ENCODE peak calls at places on chromosomes 6 and 20, in five cellular contexts. O is GM23338, L is A549, U is neural progenitor cell, X is mucosa of descending colon. Y is an unnamed sample. For H3K4me1, the result is how much of the 10 kb centered on the place peaks cover.

GRCh38 chr6:94658929-94659328 is 918.4 kb upstream of the MANEA start:
- DNase-seq in O (no peak), L (no peak), U (no peak), X (no peak), Y (no peak)

GRCh38 chr6:77454386-77454785 is 8.9 kb downstream of the HTR1B start:
- DNase-seq in O (no peak), L (no peak), U (no peak), X (no peak), Y (no peak)

GRCh38 chr6:126529605-126530004 is 189.7 kb downstream of the CENPW start:
- DNase-seq in O (no peak), L (peak), U (no peak), X (no peak), Y (no peak)

GRCh38 chr6:235763-236360 is 56.4 kb upstream of the DUSP22 start:
- DNase-seq in O (peak), L (no peak), U (peak), X (no peak), Y (no peak)

GRCh38 chr20:44736170-44737021 is 9.3 kb upstream of the KCNK15 start:
- DNase-seq in O (peak), L (peak), U (peak), X (no peak), Y (peak)

GRCh38 chr6:26043389-26044139 is 43.7 kb upstream of the HFE start:
- DNase-seq in O (peak), L (peak), U (no peak), X (peak), Y (peak)

GRCh38 chr6:105402090-105402980 is 547 bp downstream of the PREP start:
- DNase-seq in O (peak), L (peak), U (peak), X (no peak), Y (no peak)

GRCh38 chr6:33113720-33114119 is 37.9 kb downstream of the HLA-DPB1 start:
- DNase-seq in O (no peak), L (no peak), U (no peak), X (no peak), Y (no peak)

GRCh38 chr6:100175814-100176275 is 181.8 kb upstream of the MCHR2 start:
- DNase-seq in O (no peak), L (peak), U (no peak), X (no peak), Y (peak)

GRCh38 chr6:32954983-32955802 is 2.3 kb upstream of the HLA-DMA start:
- DNase-seq in O (peak), L (peak), U (peak), X (no peak), Y (peak)

GRCh38 chr6:65299236-65299635 is 407.8 kb downstream of the EYS start:
- DNase-seq in O (no peak), L (no peak), U (no peak), X (no peak), Y (no peak)

GRCh38 chr6:16239090-16239797 is 857 bp downstream of the GMPR start:
- DNase-seq in O (peak), L (no peak), U (peak), X (peak), Y (peak)

GRCh38 chr6:85049282-85049681 is 284.9 kb upstream of the TBX18 start:
- DNase-seq in O (no peak), L (no peak), U (no peak), X (no peak), Y (no peak)

GRCh38 chr20:5658897-5659296 is 91.3 kb upstream of the SHLD1 start:
- DNase-seq in O (peak), L (peak), U (no peak), X (no peak), Y (peak)

DNA sequence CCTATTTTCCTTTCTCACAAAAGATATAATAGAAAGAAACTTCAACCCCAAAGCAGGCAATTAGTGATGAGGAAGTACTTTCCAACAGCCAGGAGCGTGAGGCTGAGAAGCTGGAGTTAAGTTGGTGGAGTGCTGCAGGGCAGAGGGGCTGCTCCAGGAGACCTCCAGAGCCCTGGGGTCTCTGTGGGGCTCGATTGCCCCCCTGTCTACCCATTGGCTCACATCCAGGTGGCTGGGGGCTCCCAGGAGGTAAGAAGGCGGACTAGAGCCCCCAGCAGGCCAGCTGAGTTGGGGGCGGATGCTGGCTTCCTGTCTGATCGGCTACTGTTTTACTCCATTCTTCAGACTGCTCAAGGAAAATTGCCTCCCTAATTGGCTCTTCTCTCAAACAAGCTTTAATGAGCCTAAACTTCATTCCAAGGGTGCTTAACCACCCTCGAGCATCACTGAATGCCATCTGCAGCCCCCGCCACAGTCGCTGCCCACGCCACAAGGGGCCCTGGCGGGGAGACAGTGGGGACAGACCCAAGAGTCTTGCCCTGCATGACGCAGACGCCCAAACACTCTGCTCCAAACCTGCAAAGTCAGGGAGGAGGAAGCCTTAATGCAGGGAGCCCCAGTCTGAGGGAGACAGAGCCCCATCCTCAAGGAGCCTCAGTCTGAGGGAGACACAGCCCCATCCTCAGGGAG is 78.6 kb downstream of the MDGA1 start:
- DNase-seq in O (no peak), L (no peak), U (peak), X (no peak), Y (no peak)
- H3K4me1 ChIP-seq in O (under half), L (under half), U (under half), X (under half), Y (under half)

GRCh38 chr20:58656825-58657224 is 5.7 kb downstream of the STX16 start:
- DNase-seq in O (no peak), L (no peak), U (no peak), X (no peak), Y (no peak)
- H3K4me1 ChIP-seq in O (half or more), L (under half), U (half or more), X (under half), Y (under half)

GRCh38 chr20:366719-367485 is 13.7 kb upstream of the TRIB3 start:
- DNase-seq in O (no peak), L (no peak), U (no peak), X (no peak), Y (no peak)

GRCh38 chr20:368915-369314 is 11.6 kb upstream of the TRIB3 start:
- DNase-seq in O (no peak), L (no peak), U (no peak), X (no peak), Y (no peak)

GRCh38 chr20:364905-365794 is 15.4 kb upstream of the TRIB3 start:
- DNase-seq in O (peak), L (peak), U (no peak), X (no peak), Y (no peak)

GRCh38 chr20:366042-366718 is 14.4 kb upstream of the TRIB3 start:
- DNase-seq in O (no peak), L (no peak), U (no peak), X (no peak), Y (peak)

DNA sequence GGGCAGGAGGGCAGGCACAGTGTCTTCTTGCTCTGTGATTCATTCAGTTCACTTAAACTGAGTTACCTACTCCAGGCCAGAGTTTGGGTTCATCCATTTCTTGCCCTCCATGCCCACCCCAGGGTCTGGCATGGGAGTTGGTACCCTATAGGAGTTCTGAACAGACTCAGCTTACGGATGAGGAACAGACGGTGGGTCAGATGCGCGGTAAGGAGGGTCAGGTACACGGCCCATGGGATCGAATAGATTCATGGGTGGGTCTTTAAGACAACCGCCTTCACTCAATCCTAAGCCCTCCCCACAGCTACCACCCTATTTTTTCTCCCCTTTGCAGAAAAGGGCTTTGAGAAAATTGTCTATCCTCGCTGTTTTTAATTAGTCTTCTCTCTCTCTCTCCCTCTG is 13.1 kb upstream of the TRIB3 start:
- DNase-seq in O (no peak), L (no peak), U (no peak), X (no peak), Y (no peak)
- H3K4me1 ChIP-seq in O (under half), L (half or more), U (under half), X (under half), Y (half or more)

GRCh38 chr20:31674895-31675827 is 37.4 kb downstream of the COX4I2 start:
- DNase-seq in O (no peak), L (no peak), U (no peak), X (peak), Y (no peak)
- H3K4me1 ChIP-seq in O (under half), L (half or more), U (under half), X (under half), Y (half or more)